ENCODE peak calls at places on chromosomes 12 and 14, in five cellular contexts. S, U, Q, P and T are unnamed samples. For H3K4me1, the result is how much of the 10 kb centered on the place peaks cover.

GRCh38 chr14:100394886-100395672 is 71.9 kb downstream of the SLC25A47 start:
- DNase-seq in U (peak), S (no peak), Q (no peak), P (no peak), T (no peak)

GRCh38 chr12:570237-570925 is 92.9 kb downstream of the NINJ2 start:
- DNase-seq in S (peak), P (peak), Q (peak), U (peak), T (peak)

GRCh38 chr12:11771895-11772502 is 122.5 kb downstream of the ETV6 start:
- DNase-seq in S (no peak), Q (no peak), U (no peak), P (no peak), T (no peak)

GRCh38 chr12:56922032-56922431 is 12.2 kb downstream of the SDR9C7 start:
- DNase-seq in P (no peak), U (no peak), Q (no peak), S (no peak), T (no peak)

GRCh38 chr12:49094966-49095365 is 365 bp upstream of the DHH start:
- DNase-seq in S (no peak), U (no peak), P (no peak), Q (no peak), T (no peak)

GRCh38 chr14:96861568-96862310 is 64.6 kb downstream of the VRK1 start:
- DNase-seq in S (peak), U (no peak), Q (peak), P (no peak), T (no peak)

GRCh38 chr14:35154016-35154415 is 31.7 kb downstream of the PRORP start:
- DNase-seq in P (no peak), Q (no peak), U (no peak), S (no peak), T (no peak)

GRCh38 chr14:101480747-101481530 is 80.4 kb upstream of the DIO3 start:
- DNase-seq in U (peak), S (no peak), Q (no peak), P (peak), T (no peak)

GRCh38 chr12:19885092-19885813 is 446.0 kb downstream of the AEBP2 start:
- DNase-seq in S (no peak), U (no peak), Q (no peak), P (no peak), T (no peak)

GRCh38 chr12:92034083-92034482 is 111.6 kb downstream of the BTG1 start:
- DNase-seq in S (no peak), Q (no peak), P (no peak), U (no peak), T (no peak)

GRCh38 chr12:92034858-92035401 is 110.7 kb downstream of the BTG1 start:
- DNase-seq in U (peak), P (no peak), S (no peak), Q (no peak), T (peak)

GRCh38 chr12:92030618-92031017 is 115.0 kb downstream of the BTG1 start:
- DNase-seq in S (no peak), Q (no peak), P (no peak), U (peak), T (peak)

GRCh38 chr12:92032101-92032500 is 113.5 kb downstream of the BTG1 start:
- DNase-seq in U (no peak), S (no peak), Q (no peak), P (no peak), T (no peak)

GRCh38 chr12:92032965-92033364 is 112.7 kb downstream of the BTG1 start:
- DNase-seq in P (no peak), U (no peak), Q (no peak), S (no peak), T (no peak)
- H3K4me1 ChIP-seq in P (half or more), U (half or more), Q (under half), S (under half), T (under half)

DNA sequence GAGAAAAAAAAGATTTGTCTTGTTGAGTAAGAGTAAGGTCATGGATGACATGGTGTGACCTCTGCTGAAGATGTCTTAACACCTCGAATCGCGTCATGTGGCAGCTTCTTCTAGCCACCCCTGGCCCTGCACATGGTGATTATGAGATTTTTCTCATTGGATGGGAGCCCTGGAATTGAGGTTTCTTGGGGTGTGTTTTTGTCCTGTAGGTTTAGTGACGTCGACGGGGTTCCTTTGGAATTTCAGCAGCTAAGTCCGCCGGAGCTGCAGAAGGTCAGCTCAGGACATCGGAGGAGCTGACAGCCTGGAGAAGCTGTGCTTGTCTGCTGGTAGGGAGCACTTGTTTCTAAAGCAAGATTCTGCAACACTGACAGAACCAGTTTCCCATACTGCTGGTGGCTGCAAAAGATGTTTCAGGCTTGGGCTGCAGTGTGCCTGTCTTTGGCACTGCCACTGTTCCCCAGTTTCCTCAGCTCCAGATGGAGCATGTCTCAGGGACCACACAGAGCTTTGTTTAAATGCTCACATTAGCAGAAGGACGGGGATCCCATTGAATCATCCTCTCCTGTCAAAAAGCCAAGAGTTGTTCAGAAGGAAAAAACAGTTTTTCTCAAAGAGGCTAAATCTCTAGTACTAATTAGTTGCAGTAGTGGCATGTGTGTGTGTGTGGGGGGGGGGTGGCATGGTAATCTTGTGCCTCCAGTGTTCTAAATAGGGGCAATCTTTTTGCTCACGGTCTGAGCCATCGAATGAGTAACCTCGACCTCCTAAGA is 5.2 kb upstream of the FOS start:
- DNase-seq in U (peak), P (no peak), Q (no peak), S (no peak), T (no peak)
- TF ChIP-seq POLR2AphosphoS5 in U (peak), P (peak), Q (no peak), S (no peak), T (no peak)

GRCh38 chr14:93114713-93115068 is 1.0 kb downstream of the ITPK1 start:
- DNase-seq in P (no peak), U (no peak), Q (no peak), S (peak), T (peak)

GRCh38 chr14:93113678-93114067 is 2.1 kb downstream of the ITPK1 start:
- DNase-seq in U (no peak), S (peak), P (no peak), Q (no peak), T (no peak)

GRCh38 chr14:93115069-93115919 is 431 bp downstream of the ITPK1 start:
- DNase-seq in S (peak), P (peak), U (peak), Q (peak), T (peak)

GRCh38 chr14:93112891-93113677 is 2.6 kb downstream of the ITPK1 start:
- DNase-seq in Q (peak), P (peak), U (peak), S (peak), T (peak)

DNA sequence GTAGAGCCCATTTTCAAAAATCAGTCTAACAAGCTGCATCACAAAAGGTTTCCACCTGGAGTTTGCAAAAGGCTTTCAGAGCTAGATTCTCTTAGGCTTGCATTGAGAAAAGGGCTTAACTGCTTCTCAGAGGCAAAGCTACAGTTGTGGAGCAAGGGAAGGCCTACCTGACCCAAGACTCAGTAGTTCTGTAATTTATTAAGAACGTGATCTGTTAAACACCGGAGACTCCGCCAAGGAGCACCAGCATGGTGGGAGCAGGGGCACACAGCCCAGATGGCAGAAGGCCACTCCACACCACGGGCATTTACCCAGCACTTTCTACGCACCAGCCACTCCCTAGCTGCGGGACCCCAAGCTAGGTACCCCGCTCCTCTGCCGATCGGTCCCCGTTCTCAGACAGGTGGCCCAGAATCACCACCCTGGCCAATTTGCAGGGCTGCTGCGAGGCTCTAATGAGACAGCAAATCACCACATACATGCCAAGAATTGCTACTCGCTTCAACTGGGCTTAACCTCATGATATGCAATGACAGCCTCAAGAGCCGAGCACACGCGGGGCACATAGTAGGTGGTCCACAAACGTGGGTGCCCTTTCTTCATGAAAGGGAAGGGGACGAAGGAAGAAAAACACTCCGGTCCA is 1.5 kb downstream of the ITPK1 start:
- DNase-seq in U (no peak), Q (no peak), P (no peak), S (peak), T (no peak)
- H3K4me1 ChIP-seq in U (under half), Q (under half), P (under half), S (under half), T (under half)

GRCh38 chr12:111458773-111459172 is 53.0 kb downstream of the SH2B3 start:
- DNase-seq in S (no peak), Q (no peak), P (peak), U (peak), T (no peak)
- TF ChIP-seq POLR2AphosphoS5 in S (no peak), Q (no peak), P (no peak), U (no peak), T (no peak)

GRCh38 chr14:36538051-36538450 is 18.0 kb upstream of the NKX2-1 start:
- DNase-seq in U (no peak), Q (no peak), S (no peak), P (no peak), T (no peak)
- H3K4me1 ChIP-seq in U (under half), Q (under half), S (under half), P (under half), T (under half)

DNA sequence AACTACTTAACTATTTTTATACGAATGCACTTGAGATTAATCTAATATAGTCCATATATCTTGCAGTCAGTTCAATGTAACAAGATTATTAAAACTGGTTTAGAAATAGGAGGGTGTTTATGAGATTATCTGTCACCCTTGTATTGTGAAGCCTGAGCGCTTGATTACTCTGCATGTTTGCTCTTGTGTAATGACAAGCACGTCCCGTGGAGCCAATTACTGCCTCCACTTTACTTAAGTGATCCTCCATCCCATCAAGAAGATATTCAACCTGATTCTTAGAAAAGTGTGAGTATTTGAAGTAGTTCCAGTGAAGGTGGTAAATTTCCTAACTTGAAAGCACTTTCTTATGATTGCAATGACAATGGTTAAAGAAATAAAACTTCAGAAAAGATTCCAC is 415.2 kb upstream of the GARIN6 start:
- DNase-seq in S (no peak), U (no peak), Q (no peak), P (no peak), T (no peak)
- TF ChIP-seq POLR2AphosphoS5 in S (no peak), U (no peak), Q (no peak), P (no peak), T (no peak)

GRCh38 chr12:47391566-47391965 is 311.8 kb upstream of the AMIGO2 start:
- DNase-seq in Q (no peak), P (no peak), U (no peak), S (no peak), T (no peak)
- H3K4me1 ChIP-seq in Q (under half), P (under half), U (under half), S (under half), T (under half)

GRCh38 chr12:2283910-2284309 is 231.1 kb downstream of the CACNA1C start:
- DNase-seq in Q (no peak), S (no peak), U (no peak), P (no peak), T (peak)
- TF ChIP-seq POLR2AphosphoS5 in Q (no peak), S (no peak), U (no peak), P (no peak), T (no peak)

GRCh38 chr12:32545413-32545970 is 133.6 kb upstream of the DNM1L start:
- DNase-seq in S (no peak), P (no peak), U (no peak), Q (no peak), T (no peak)
- H3K4me1 ChIP-seq in S (under half), P (half or more), U (under half), Q (under half), T (under half)